ENCODE peak calls at places on chromosomes 7 and 10, in nine cellular contexts. B is psoas muscle, O is upper lobe of right lung, N is brain microvascular endothelial cell, Y is prostate gland, F is astrocyte of the spinal cord, A is pancreas, D is suprapubic skin, X is PC-3. V is an unnamed sample.

GRCh38 chr7:111107989-111108388 is 17.1 kb downstream of the LRRN3 start:
- DNase-seq in F (no peak), B (no peak), D (no peak), O (no peak), N (no peak), Y (no peak), A (no peak), X (no peak), V (no peak)

GRCh38 chr7:91082038-91082437 is 182.2 kb upstream of the FZD1 start:
- DNase-seq in O (no peak), A (no peak), N (no peak), X (no peak), D (no peak), Y (no peak), F (peak; percentile 83), B (no peak), V (no peak)

GRCh38 chr10:14742815-14743214 is 31.9 kb downstream of the FAM107B start:
- DNase-seq in F (no peak), X (no peak), N (no peak), Y (no peak), D (no peak), B (no peak), O (no peak), A (no peak), V (no peak)

GRCh38 chr7:55335786-55336185 is 29.4 kb upstream of the LANCL2 start:
- DNase-seq in A (no peak), N (no peak), X (no peak), F (no peak), D (no peak), B (no peak), Y (no peak), O (no peak), V (no peak)

GRCh38 chr7:77315102-77315501 is 101.0 kb downstream of the GSAP start:
- DNase-seq in X (no peak), D (no peak), B (peak; percentile 61), O (no peak), A (no peak), Y (no peak), N (no peak), F (no peak), V (no peak)

GRCh38 chr7:36937754-36938551 is 213.7 kb upstream of the AOAH start:
- DNase-seq in A (no peak), F (no peak), B (no peak), D (no peak), O (no peak), Y (no peak), N (no peak), X (no peak), V (no peak)

GRCh38 chr7:18086165-18087030 is 58.8 kb upstream of the PRPS1L1 start:
- DNase-seq in F (no peak), Y (no peak), X (peak; percentile 36), D (peak; percentile 61), O (peak; percentile 66), A (peak; percentile 50), N (no peak), B (peak; percentile 58), V (peak; percentile 3)

GRCh38 chr7:20598479-20599419 is 16.7 kb upstream of the ABCB5 start:
- DNase-seq in D (no peak), X (peak; percentile 84), Y (no peak), N (peak; percentile 23), A (no peak), O (no peak), F (peak; percentile 74), B (no peak), V (no peak)

GRCh38 chr7:8035647-8036518 is 67.3 kb downstream of the GLCCI1 start:
- DNase-seq in B (no peak), Y (no peak), X (peak; percentile 41), N (peak; percentile 19), A (no peak), F (peak; percentile 21), D (no peak), O (no peak), V (no peak)

GRCh38 chr7:139931190-139932007 is 102.3 kb downstream of the TBXAS1 start:
- DNase-seq in A (no peak), X (no peak), N (no peak), O (no peak), B (no peak), F (no peak), Y (no peak), D (no peak), V (no peak)

GRCh38 chr10:60130130-60130579 is 223.8 kb upstream of the CCDC6 start:
- DNase-seq in O (no peak), Y (no peak), N (no peak), A (no peak), B (peak; percentile 50), F (no peak), D (no peak), X (no peak), V (no peak)

GRCh38 chr7:142298631-142299030 is 40.8 kb upstream of the PRSS58 start:
- DNase-seq in X (no peak), D (no peak), F (no peak), A (no peak), N (no peak), O (no peak), B (no peak), Y (no peak), V (no peak)

GRCh38 chr10:75127481-75127880 is 16.0 kb downstream of the SAMD8 start:
- DNase-seq in F (no peak), X (no peak), Y (no peak), N (no peak), B (no peak), O (no peak), D (no peak), A (no peak), V (no peak)

GRCh38 chr10:74177140-74177677 is 26.2 kb downstream of the ADK start:
- DNase-seq in F (no peak), Y (peak; percentile 18), N (peak; percentile 22), B (peak; percentile 61), D (peak; percentile 79), O (peak; percentile 79), A (peak; percentile 63), X (peak; percentile 98), V (peak; percentile 71)

GRCh38 chr7:88090233-88090632 is 129.6 kb downstream of the SRI start:
- DNase-seq in N (no peak), A (no peak), Y (no peak), D (no peak), X (no peak), F (no peak), O (no peak), B (no peak), V (no peak)

GRCh38 chr7:127447326-127447945 is 54.9 kb upstream of the ZNF800 start:
- DNase-seq in B (no peak), N (peak; percentile 55), F (peak; percentile 16), X (peak; percentile 65), D (no peak), A (no peak), Y (no peak), O (no peak), V (peak; percentile 37)
- TF ChIP-seq CTCF in B (peak; percentile 28), N (peak; percentile 60), F (peak; percentile 34), X (peak; percentile 78), D (peak; percentile 20), A (no peak), Y (no peak), O (peak; percentile 54), V (peak; percentile 24)

GRCh38 chr7:24882989-24883631 is 96.9 kb downstream of the OSBPL3 start:
- DNase-seq in D (peak; percentile 72), Y (no peak), O (no peak), B (peak; percentile 84), N (peak; percentile 84), X (peak; percentile 66), A (no peak), F (peak; percentile 85), V (no peak)
- H3K4me3 ChIP-seq in D (no peak overlapping the region), Y (no peak overlapping the region), O (no peak overlapping the region), B (no peak overlapping the region), N (no peak overlapping the region), X (no peak overlapping the region), A (no peak overlapping the region), F (no peak overlapping the region), V (no peak overlapping the region)

GRCh38 chr7:41978858-41979257 is 258.2 kb downstream of the GLI3 start:
- DNase-seq in Y (no peak), A (no peak), F (no peak), X (no peak), D (no peak), N (no peak), O (no peak), B (no peak), V (no peak)

GRCh38 chr7:41975854-41976253 is 261.2 kb downstream of the GLI3 start:
- DNase-seq in O (no peak), F (no peak), D (no peak), A (no peak), B (no peak), X (no peak), Y (no peak), N (no peak), V (no peak)

GRCh38 chr7:41976411-41976810 is 260.6 kb downstream of the GLI3 start:
- DNase-seq in Y (no peak), B (no peak), N (no peak), O (no peak), F (no peak), A (no peak), X (no peak), D (no peak), V (no peak)

GRCh38 chr7:41974835-41975234 is 262.2 kb downstream of the GLI3 start:
- DNase-seq in Y (no peak), O (no peak), N (no peak), X (no peak), A (no peak), B (no peak), F (no peak), D (no peak), V (no peak)

DNA sequence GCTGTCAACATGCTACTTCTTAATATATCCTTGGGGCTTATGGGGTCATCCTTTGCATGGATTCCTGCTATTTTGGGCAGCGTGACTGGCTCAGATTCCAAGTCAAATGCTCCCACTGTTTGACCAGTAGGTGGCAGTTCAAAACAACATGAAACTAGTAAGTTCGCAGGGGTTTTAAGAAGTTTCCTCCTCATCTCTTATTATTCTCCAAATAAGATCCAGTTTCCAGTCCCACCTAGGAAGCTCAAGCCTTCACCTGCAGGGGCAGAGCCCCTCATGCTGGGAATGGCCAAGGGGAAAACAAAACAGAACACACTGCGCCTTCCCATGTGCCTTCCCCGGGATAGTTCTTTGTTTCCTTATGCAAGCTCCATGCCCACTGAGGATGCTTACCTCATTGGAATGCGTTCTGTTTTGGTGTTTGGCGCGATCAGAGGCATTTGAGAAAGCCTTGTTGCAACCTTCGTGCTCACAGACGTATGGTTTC is 259.8 kb downstream of the GLI3 start:
- DNase-seq in A (no peak), B (peak; percentile 63), N (peak; percentile 54), F (peak; percentile 71), D (no peak), X (peak; percentile 67), Y (no peak), O (no peak), V (no peak)
- TF ChIP-seq CTCF in A (peak; percentile 51), B (peak; percentile 78), N (peak; percentile 85), F (peak; percentile 83), D (peak; percentile 54), X (peak; percentile 84), Y (peak; percentile 66), O (peak; percentile 73), V (peak; percentile 32)

DNA sequence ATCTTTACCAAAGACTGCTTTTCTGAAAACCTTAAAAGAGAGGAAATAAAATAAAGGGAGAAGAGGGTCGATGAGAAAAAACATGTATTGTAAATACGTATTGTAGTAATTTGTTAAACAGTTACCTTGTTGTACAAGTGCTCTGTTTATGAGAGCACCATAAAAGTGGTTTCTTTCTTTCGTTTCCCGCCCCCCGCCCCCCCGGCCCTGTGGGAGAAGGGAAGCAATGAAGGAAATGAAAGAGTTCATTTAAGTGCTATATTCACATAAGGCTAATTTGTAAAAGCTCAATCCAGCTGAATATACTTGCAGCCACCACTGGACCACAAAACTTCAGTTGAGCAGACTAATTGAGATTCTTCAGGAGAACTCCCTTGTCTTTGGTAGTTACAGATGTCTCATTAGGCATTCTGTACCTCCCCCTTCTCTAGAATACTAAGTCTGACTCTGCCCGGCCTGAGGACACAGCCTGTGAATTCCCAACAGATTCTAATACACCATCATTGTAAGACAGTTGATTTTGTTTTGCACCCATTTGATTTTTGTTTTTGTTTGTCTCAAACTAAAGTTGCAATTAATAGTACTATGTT is 124.9 kb downstream of the ARHGAP12 start:
- DNase-seq in D (no peak), O (no peak), F (peak; percentile 10), A (no peak), X (no peak), B (no peak), N (no peak), Y (no peak), V (no peak)
- H3K4me3 ChIP-seq in D (no peak overlapping the region), O (no peak overlapping the region), F (no peak overlapping the region), A (no peak overlapping the region), X (no peak overlapping the region), B (no peak overlapping the region), N (no peak overlapping the region), Y (no peak overlapping the region), V (no peak overlapping the region)

V was measured in mucosa of descending colon.